ENCODE peak calls at places on chromosome 14, in ten cellular contexts. E, U, B, K, I, A, R, O, Q and Z are unnamed samples.

GRCh38 chr14:102316746-102317563 is 2.6 kb upstream of the ZNF839 start:
- DNase-seq in E (peak; percentile 75), I (peak; percentile 99), R (peak; percentile 91), U (peak; percentile 93), Q (peak; percentile 88), O (peak; percentile 93), A (peak; percentile 93), B (peak; percentile 84), K (peak; percentile 96), Z (peak; percentile 85)

GRCh38 chr14:71332476-71332875 is 425.2 kb downstream of the PCNX1 start:
- DNase-seq in B (no peak), I (no peak), O (no peak), A (no peak), K (no peak), E (no peak), Q (no peak), U (no peak), R (no peak), Z (no peak)

GRCh38 chr14:88225721-88226120 is 97.3 kb downstream of the KCNK10 start:
- DNase-seq in O (no peak), R (no peak), U (no peak), K (no peak), I (no peak), E (no peak), B (no peak), A (no peak), Q (no peak), Z (no peak)

GRCh38 chr14:88468396-88468795 is 82.9 kb downstream of the SPATA7 start:
- DNase-seq in A (no peak), K (no peak), E (peak; percentile 67), Q (peak; percentile 38), R (peak; percentile 55), I (no peak), U (no peak), B (no peak), O (peak; percentile 69), Z (no peak)

GRCh38 chr14:74299061-74299545 is 3.6 kb downstream of the ABCD4 start:
- DNase-seq in R (peak; percentile 58), U (no peak), A (no peak), K (no peak), Q (peak; percentile 34), B (no peak), O (peak; percentile 24), E (peak; percentile 12), I (no peak), Z (no peak)

GRCh38 chr14:53273671-53274072 is 120.5 kb upstream of the DDHD1 start:
- DNase-seq in A (no peak), E (peak; percentile 18), K (no peak), B (no peak), Q (no peak), I (no peak), R (peak; percentile 21), O (peak; percentile 70), U (no peak), Z (no peak)

GRCh38 chr14:73386342-73386741 is 72.0 kb downstream of the NUMB start:
- DNase-seq in U (no peak), A (no peak), O (no peak), E (no peak), B (no peak), I (no peak), K (no peak), Q (no peak), R (no peak), Z (no peak)

GRCh38 chr14:72710212-72710611 is 183.7 kb downstream of the DPF3 start:
- DNase-seq in U (no peak), Q (no peak), E (no peak), I (no peak), R (peak; percentile 69), O (no peak), K (no peak), B (no peak), A (no peak), Z (no peak)

GRCh38 chr14:71651228-71651627 is 281.0 kb upstream of the RGS6 start:
- DNase-seq in I (no peak), B (no peak), E (peak; percentile 37), R (peak; percentile 93), O (peak; percentile 92), U (no peak), K (no peak), Q (peak; percentile 87), A (no peak), Z (peak; percentile 72)

GRCh38 chr14:65208548-65208947 is 106.2 kb upstream of the MAX start:
- DNase-seq in O (no peak), K (no peak), B (no peak), R (no peak), A (no peak), Q (no peak), U (no peak), I (no peak), E (no peak), Z (no peak)

GRCh38 chr14:65027127-65027799 is 40.6 kb downstream of the FNTB start:
- DNase-seq in U (no peak), E (peak; percentile 18), R (no peak), B (no peak), I (no peak), K (no peak), A (no peak), O (no peak), Q (no peak), Z (no peak)

GRCh38 chr14:69059658-69060648 is 80.9 kb upstream of the ACTN1 start:
- DNase-seq in A (no peak), R (peak; percentile 91), E (peak; percentile 71), Q (peak; percentile 99), U (no peak), B (no peak), I (no peak), O (peak; percentile 99), K (no peak), Z (no peak)

GRCh38 chr14:95334044-95334443 is 14.3 kb upstream of the CLMN start:
- DNase-seq in Q (no peak), K (no peak), O (no peak), U (no peak), E (no peak), B (no peak), R (no peak), A (no peak), I (no peak), Z (no peak)

GRCh38 chr14:91870001-91870400 is 2.7 kb upstream of the TC2N start:
- DNase-seq in O (no peak), B (peak; percentile 36), E (peak; percentile 72), A (peak; percentile 51), U (no peak), Q (no peak), R (no peak), I (peak; percentile 44), K (no peak), Z (no peak)

GRCh38 chr14:25537846-25538455 is 488.0 kb upstream of the STXBP6 start:
- DNase-seq in I (no peak), U (peak; percentile 71), K (no peak), A (peak; percentile 69), Q (no peak), R (no peak), B (peak; percentile 4), O (no peak), E (peak; percentile 3), Z (peak; percentile 10)

GRCh38 chr14:93343266-93343665 is 3.7 kb upstream of the COX8C start:
- DNase-seq in E (no peak), K (no peak), R (no peak), U (no peak), Q (no peak), B (no peak), I (no peak), A (no peak), O (no peak), Z (no peak)

GRCh38 chr14:93347850-93348249 is 868 bp downstream of the COX8C start:
- DNase-seq in R (no peak), K (no peak), E (no peak), A (no peak), O (peak; percentile 77), U (no peak), Q (no peak), B (no peak), I (no peak), Z (no peak)

GRCh38 chr14:93348292-93348691 is 1.3 kb downstream of the COX8C start:
- DNase-seq in K (no peak), Q (no peak), I (no peak), O (no peak), U (no peak), E (no peak), R (no peak), A (no peak), B (no peak), Z (no peak)

GRCh38 chr14:93346926-93347721 is at the start of gene COX8C:
- DNase-seq in E (no peak), U (no peak), A (no peak), K (no peak), O (no peak), R (no peak), Q (no peak), I (no peak), B (no peak), Z (no peak)

GRCh38 chr14:93343797-93344196 is 3.2 kb upstream of the COX8C start:
- DNase-seq in Q (no peak), O (no peak), U (no peak), E (no peak), B (no peak), I (no peak), A (no peak), R (no peak), K (no peak), Z (no peak)
- H3K4me3 ChIP-seq in Q (no peak overlapping the region), O (no peak overlapping the region), U (no peak overlapping the region), E (no peak overlapping the region), B (no peak overlapping the region), I (no peak overlapping the region), A (no peak overlapping the region), R (no peak overlapping the region), K (no peak overlapping the region), Z (no peak overlapping the region)

GRCh38 chr14:97109234-97109633 is 312.1 kb downstream of the VRK1 start:
- DNase-seq in U (no peak), O (no peak), R (no peak), B (no peak), Q (no peak), I (no peak), K (no peak), A (no peak), E (no peak), Z (no peak)
- H3K4me3 ChIP-seq in U (no peak overlapping the region), O (no peak overlapping the region), R (no peak overlapping the region), B (no peak overlapping the region), Q (no peak overlapping the region), I (no peak overlapping the region), K (no peak overlapping the region), A (no peak overlapping the region), E (no peak overlapping the region), Z (no peak overlapping the region)

DNA sequence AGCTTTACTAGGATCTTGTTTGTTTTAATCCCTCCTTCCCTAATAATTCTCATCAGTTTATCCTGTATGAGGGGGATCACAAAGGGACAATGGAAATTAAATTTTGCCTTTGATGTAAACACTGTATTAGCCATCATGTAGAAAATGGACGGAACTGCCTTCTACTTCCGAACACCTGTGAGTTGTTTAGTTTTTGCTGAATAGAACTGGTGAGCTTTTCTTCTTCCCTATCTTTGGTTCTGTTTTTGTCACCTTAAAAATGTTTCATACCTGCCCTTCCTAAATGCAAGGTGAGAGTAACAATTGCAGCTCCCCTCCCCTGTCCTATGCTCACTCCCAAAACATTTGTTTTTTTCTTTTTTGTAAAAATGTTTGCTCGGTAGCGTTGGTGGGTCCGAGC is 7.6 kb downstream of the FOXA1 start:
- DNase-seq in U (no peak), E (no peak), B (no peak), Q (no peak), I (no peak), K (no peak), O (no peak), R (no peak), A (no peak), Z (no peak)
- H3K4me3 ChIP-seq in U (peak overlapping the region; percentile 92), E (peak overlapping the region; percentile 49), B (no peak overlapping the region), Q (no peak overlapping the region), I (no peak overlapping the region), K (peak overlapping the region; percentile 54), O (no peak overlapping the region), R (no peak overlapping the region), A (no peak overlapping the region), Z (peak overlapping the region; percentile 44)

GRCh38 chr14:63725786-63726185 is 2.1 kb downstream of the SGPP1 start:
- DNase-seq in E (no peak), I (no peak), Q (no peak), A (no peak), U (no peak), K (no peak), O (no peak), B (no peak), R (no peak), Z (no peak)
- H3K4me3 ChIP-seq in E (peak overlapping the region; percentile 60), I (peak overlapping the region; percentile 99), Q (peak overlapping the region; percentile 80), A (no peak overlapping the region), U (peak overlapping the region; percentile 21), K (peak overlapping the region; percentile 96), O (peak overlapping the region; percentile 94), B (no peak overlapping the region), R (peak overlapping the region; percentile 92), Z (peak overlapping the region; percentile 71)